ENCODE peak calls at places on chromosomes 5 and 9, in six cellular contexts. M is heart right ventricle, D is lower leg skin, C is GM06990, U is dorsolateral prefrontal cortex, H is body of pancreas. E is an unnamed sample.
A peak's percentile ranks its signal among the peaks of the same experiment; 100 is the strongest.

GRCh38 chr5:178115835-178116405 is 2.6 kb downstream of the N4BP3 start:
- DNase-seq in M (no peak), D (no peak), C (no peak), H (no peak), U (no peak), E (no peak)

GRCh38 chr9:15606667-15607472 is 54.0 kb downstream of the CCDC171 start:
- DNase-seq in H (peak; percentile 7), C (peak; percentile 16), U (no peak), M (peak; percentile 5), D (no peak), E (peak; percentile 45)

GRCh38 chr5:72647806-72648205 is 140.6 kb upstream of the ZNF366 start:
- DNase-seq in D (no peak), M (no peak), U (no peak), C (no peak), H (no peak), E (no peak)

GRCh38 chr5:81209869-81210268 is 23.3 kb upstream of the CKMT2 start:
- DNase-seq in U (no peak), H (no peak), C (no peak), M (no peak), D (no peak), E (no peak)

GRCh38 chr5:74434124-74434899 is 206.2 kb downstream of the ENC1 start:
- DNase-seq in D (no peak), C (no peak), U (peak; percentile 17), M (peak; percentile 19), H (peak; percentile 26), E (peak; percentile 33)

GRCh38 chr5:134020188-134020587 is 15.4 kb upstream of the VDAC1 start:
- DNase-seq in D (no peak), C (no peak), H (peak; percentile 32), M (no peak), U (no peak), E (peak; percentile 36)

GRCh38 chr5:141605523-141606277 is 13.1 kb downstream of the DIAPH1 start:
- DNase-seq in M (peak; percentile 65), C (peak; percentile 71), D (no peak), U (peak; percentile 44), H (peak; percentile 67), E (no peak)

GRCh38 chr5:27403248-27403882 is 365.0 kb upstream of the CDH9 start:
- DNase-seq in D (no peak), H (no peak), M (no peak), U (no peak), C (no peak), E (peak; percentile 6)

GRCh38 chr5:137506296-137506695 is 7.2 kb upstream of the SPOCK1 start:
- DNase-seq in U (no peak), M (no peak), H (no peak), D (peak; percentile 40), C (no peak), E (no peak)

GRCh38 chr5:38463634-38464521 is 92.6 kb downstream of the LIFR start:
- DNase-seq in D (no peak), H (peak; percentile 38), C (no peak), U (no peak), M (no peak), E (peak; percentile 89)

GRCh38 chr9:131010482-131011273 is 1.7 kb downstream of the LAMC3 start:
- DNase-seq in C (no peak), H (no peak), M (no peak), D (no peak), U (no peak), E (no peak)

GRCh38 chr5:170576602-170577584 is 73.1 kb downstream of the KCNIP1 start:
- DNase-seq in D (no peak), M (no peak), C (no peak), H (no peak), U (no peak), E (no peak)

GRCh38 chr5:120443607-120444006 is 20.5 kb upstream of the PRR16 start:
- DNase-seq in U (no peak), H (no peak), D (no peak), C (no peak), M (no peak), E (no peak)

GRCh38 chr9:21656776-21657637 is 145.4 kb upstream of the MTAP start:
- DNase-seq in C (no peak), U (no peak), H (no peak), M (no peak), D (no peak), E (peak; percentile 50)

GRCh38 chr5:140018920-140019644 is 24.0 kb downstream of the NRG2 start:
- DNase-seq in C (no peak), U (no peak), D (no peak), M (no peak), H (peak; percentile 38), E (no peak)

GRCh38 chr5:3310551-3311340 is 284.9 kb upstream of the IRX1 start:
- DNase-seq in D (peak; percentile 91), H (peak; percentile 74), M (no peak), U (peak; percentile 68), C (no peak), E (peak; percentile 87)

GRCh38 chr9:114291886-114292590 is 30.9 kb upstream of the ORM1 start:
- DNase-seq in D (peak; percentile 52), M (no peak), C (no peak), H (peak; percentile 1), U (no peak), E (no peak)

GRCh38 chr9:89686621-89687020 is 81.8 kb downstream of the GADD45G start:
- DNase-seq in M (no peak), H (no peak), U (no peak), D (no peak), C (no peak), E (no peak)

GRCh38 chr9:100601216-100601615 is 23.3 kb downstream of the CAVIN4 start:
- DNase-seq in M (peak; percentile 25), H (peak; percentile 56), D (no peak), C (peak; percentile 3), U (peak; percentile 48), E (peak; percentile 58)

GRCh38 chr5:141760753-141761152 is 78.7 kb upstream of the ARAP3 start:
- DNase-seq in D (no peak), M (no peak), H (no peak), U (no peak), C (no peak), E (no peak)

GRCh38 chr5:140345919-140346347 is 470 bp downstream of the HBEGF start:
- DNase-seq in U (peak; percentile 53), M (peak; percentile 74), C (peak; percentile 61), H (peak; percentile 70), D (peak; percentile 91), E (no peak)

GRCh38 chr9:4574657-4575243 is 84.5 kb downstream of the SLC1A1 start:
- DNase-seq in C (no peak), U (no peak), H (no peak), D (no peak), M (no peak), E (no peak)

GRCh38 chr5:127696688-127697087 is 6.5 kb upstream of the CCDC192 start:
- DNase-seq in C (no peak), U (no peak), D (no peak), H (no peak), M (no peak), E (no peak)

GRCh38 chr5:135204151-135204600 is 170.1 kb upstream of the PITX1 start:
- DNase-seq in D (no peak), H (no peak), U (no peak), M (no peak), C (no peak), E (no peak)

GRCh38 chr5:178359738-178360137 is 127.1 kb upstream of the PHYKPL start:
- DNase-seq in M (no peak), D (no peak), U (no peak), H (no peak), C (no peak), E (no peak)

DNA sequence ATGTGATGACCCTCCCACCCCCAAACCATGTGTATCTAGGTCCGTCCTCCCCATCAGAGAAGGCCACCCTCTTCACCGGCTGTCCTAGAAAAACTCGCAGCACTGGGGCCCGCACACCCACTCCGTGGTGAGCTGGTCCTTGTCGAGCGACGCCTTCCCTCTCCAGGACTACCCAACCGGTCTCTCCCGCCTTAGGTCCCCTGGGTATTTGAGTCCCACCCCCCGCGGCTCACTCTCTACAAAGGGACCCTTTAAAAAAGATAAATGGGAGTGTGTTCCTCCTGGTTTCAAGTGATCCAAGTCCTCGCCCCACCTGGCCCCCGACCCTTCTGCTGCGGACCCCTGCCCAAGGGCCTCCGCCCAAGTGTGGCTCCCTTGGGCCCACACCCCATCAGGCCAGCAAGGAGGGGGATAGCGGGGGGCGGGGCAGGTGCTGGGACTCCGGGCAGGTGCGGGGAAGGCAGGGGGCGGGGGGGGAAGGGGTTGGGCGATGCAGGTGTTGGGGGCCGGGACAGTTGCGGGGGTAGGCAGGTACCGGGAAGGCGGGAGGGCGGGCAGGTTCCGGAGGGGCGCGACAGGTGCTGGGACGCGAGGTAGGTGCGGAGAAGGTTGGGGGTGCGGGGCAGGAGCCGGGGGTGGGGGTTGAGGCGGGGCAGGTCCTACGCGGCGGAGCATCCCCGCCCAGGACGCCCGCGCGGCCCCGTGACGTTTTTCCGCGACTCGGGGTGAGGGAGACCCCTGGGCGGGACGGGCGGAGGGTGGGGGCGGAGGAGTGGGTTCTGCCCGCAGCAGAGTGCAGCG is 941 bp upstream of the ARRDC1 start:
- DNase-seq in H (no peak), D (peak; percentile 92), U (no peak), C (no peak), M (no peak), E (no peak)
- H3K4me3 ChIP-seq in H (peak overlapping the region; percentile 12), D (no peak overlapping the region), U (peak overlapping the region; percentile 84), C (peak overlapping the region; percentile 62), M (peak overlapping the region; percentile 79), E (peak overlapping the region; percentile 43)

DNA sequence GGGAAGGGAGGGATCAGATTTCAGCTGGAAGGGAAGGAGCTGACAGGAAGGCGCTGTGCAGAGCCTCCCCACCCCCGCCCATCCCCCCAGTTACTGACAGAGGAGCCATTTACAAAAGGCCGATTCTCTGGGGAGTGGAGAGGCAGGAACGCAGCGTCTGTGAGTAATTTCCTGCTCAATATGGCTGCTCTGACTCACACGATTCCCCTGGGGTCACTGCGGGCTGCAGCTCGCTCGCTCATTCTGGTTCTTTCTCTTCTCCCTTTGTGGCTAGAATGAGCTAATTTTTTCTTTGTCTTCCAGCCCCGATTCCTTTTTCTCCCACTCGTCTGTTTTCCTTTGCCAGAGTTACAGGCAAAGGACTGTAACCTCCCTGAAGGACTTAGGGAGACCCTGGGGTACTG is 28.8 kb downstream of the PTPA start:
- DNase-seq in M (peak; percentile 99), H (peak; percentile 96), D (peak; percentile 97), U (peak; percentile 95), C (peak; percentile 85), E (peak; percentile 97)
- H3K4me3 ChIP-seq in M (peak overlapping the region; percentile 53), H (no peak overlapping the region), D (peak overlapping the region; percentile 16), U (peak overlapping the region; percentile 61), C (peak overlapping the region; percentile 52), E (peak overlapping the region; percentile 40)

GRCh38 chr9:134307223-134307600 is 19.0 kb upstream of the RXRA start:
- DNase-seq in U (no peak), M (no peak), H (no peak), C (no peak), D (no peak), E (no peak)
- H3K4me3 ChIP-seq in U (no peak overlapping the region), M (no peak overlapping the region), H (no peak overlapping the region), C (no peak overlapping the region), D (no peak overlapping the region), E (no peak overlapping the region)

GRCh38 chr5:103117471-103117991 is 2.4 kb downstream of the GIN1 start:
- DNase-seq in M (no peak), H (no peak), U (no peak), C (no peak), D (no peak), E (no peak)

GRCh38 chr5:103119067-103119764 is 722 bp downstream of the GIN1 start:
- DNase-seq in M (no peak), C (no peak), H (no peak), U (no peak), D (no peak), E (peak; percentile 36)

GRCh38 chr5:103120607-103121200 is 603 bp downstream of the PPIP5K2 start:
- DNase-seq in D (no peak), M (no peak), U (no peak), H (no peak), C (peak; percentile 9), E (peak; percentile 5)

GRCh38 chr5:103119765-103120606 is at the start of the genes GIN1 and PPIP5K2:
- DNase-seq in C (peak; percentile 98), M (peak; percentile 97), U (peak; percentile 99), D (peak; percentile 99), H (peak; percentile 97), E (peak; percentile 96)

GRCh38 chr5:103122242-103122641 is 2.1 kb downstream of the PPIP5K2 start:
- DNase-seq in C (no peak), H (no peak), M (no peak), D (no peak), U (no peak), E (no peak)
- H3K4me3 ChIP-seq in C (no peak overlapping the region), H (no peak overlapping the region), M (no peak overlapping the region), D (no peak overlapping the region), U (peak overlapping the region; percentile 88), E (no peak overlapping the region)

E was measured in bronchial epithelial cell.